ENCODE peak calls at places on chromosomes 16 and 17, in ten cellular contexts. One of them, this sample, is unnamed.

GRCh38 chr16:1035066-1035415 is 37.5 kb upstream of the SSTR5 start:
- DNase-seq in frontal cortex: peak
- DNase-seq in NCI-H1092 treated with DMSO at 0.1 percent for 48 hours: no peak
- DNase-seq in sciatic nerve: no peak
- DNase-seq in effector memory CD8-positive, alpha-beta T cell: no peak
- DNase-seq in non-pigmented ciliary epithelial cell: no peak
- DNase-seq in stimulated activated naive B cell treated with anti-CD40 and anti-IgM and Interleukin-4, amounts not matched to agents 10 μg/mL and 1 μg/mL and 100 μg/mL, for 72 hours: no peak
- DNase-seq in right cardiac atrium: no peak
- DNase-seq in ecto neural progenitor cell: no peak
- DNase-seq in T follicular helper cell: no peak
- DNase-seq in this sample: no peak

GRCh38 chr16:71722801-71723536 is 1.5 kb downstream of the PHLPP2 start:
- DNase-seq in stimulated activated naive B cell treated with anti-CD40 and anti-IgM and Interleukin-4, amounts not matched to agents 10 μg/mL and 1 μg/mL and 100 μg/mL, for 72 hours: peak
- DNase-seq in sciatic nerve: peak
- DNase-seq in right cardiac atrium: peak
- DNase-seq in ecto neural progenitor cell: peak
- DNase-seq in NCI-H1092 treated with DMSO at 0.1 percent for 48 hours: peak
- DNase-seq in frontal cortex: peak
- DNase-seq in T follicular helper cell: peak
- DNase-seq in effector memory CD8-positive, alpha-beta T cell: peak
- DNase-seq in non-pigmented ciliary epithelial cell: no peak
- DNase-seq in this sample: peak

GRCh38 chr16:49260956-49261530 is 20.6 kb downstream of the CBLN1 start:
- DNase-seq in ecto neural progenitor cell: no peak
- DNase-seq in NCI-H1092 treated with DMSO at 0.1 percent for 48 hours: no peak
- DNase-seq in non-pigmented ciliary epithelial cell: no peak
- DNase-seq in effector memory CD8-positive, alpha-beta T cell: no peak
- DNase-seq in T follicular helper cell: no peak
- DNase-seq in sciatic nerve: no peak
- DNase-seq in stimulated activated naive B cell treated with anti-CD40 and anti-IgM and Interleukin-4, amounts not matched to agents 10 μg/mL and 1 μg/mL and 100 μg/mL, for 72 hours: no peak
- DNase-seq in frontal cortex: no peak
- DNase-seq in right cardiac atrium: no peak
- DNase-seq in this sample: no peak

GRCh38 chr17:74466111-74466784 is at the start of gene CD300A:
- DNase-seq in right cardiac atrium: peak
- DNase-seq in ecto neural progenitor cell: no peak
- DNase-seq in effector memory CD8-positive, alpha-beta T cell: no peak
- DNase-seq in frontal cortex: no peak
- DNase-seq in T follicular helper cell: no peak
- DNase-seq in non-pigmented ciliary epithelial cell: no peak
- DNase-seq in NCI-H1092 treated with DMSO at 0.1 percent for 48 hours: no peak
- DNase-seq in sciatic nerve: peak
- DNase-seq in stimulated activated naive B cell treated with anti-CD40 and anti-IgM and Interleukin-4, amounts not matched to agents 10 μg/mL and 1 μg/mL and 100 μg/mL, for 72 hours: peak
- DNase-seq in this sample: no peak

GRCh38 chr17:78360371-78361226 is 722 bp upstream of the SOCS3 start:
- DNase-seq in sciatic nerve: peak
- DNase-seq in effector memory CD8-positive, alpha-beta T cell: peak
- DNase-seq in frontal cortex: peak
- DNase-seq in ecto neural progenitor cell: peak
- DNase-seq in NCI-H1092 treated with DMSO at 0.1 percent for 48 hours: peak
- DNase-seq in non-pigmented ciliary epithelial cell: no peak
- DNase-seq in stimulated activated naive B cell treated with anti-CD40 and anti-IgM and Interleukin-4, amounts not matched to agents 10 μg/mL and 1 μg/mL and 100 μg/mL, for 72 hours: peak
- DNase-seq in T follicular helper cell: peak
- DNase-seq in right cardiac atrium: peak
- DNase-seq in this sample: peak

GRCh38 chr17:57407287-57408063 is 151.2 kb downstream of the MSI2 start:
- DNase-seq in frontal cortex: no peak
- DNase-seq in ecto neural progenitor cell: peak
- DNase-seq in right cardiac atrium: no peak
- DNase-seq in non-pigmented ciliary epithelial cell: no peak
- DNase-seq in T follicular helper cell: no peak
- DNase-seq in NCI-H1092 treated with DMSO at 0.1 percent for 48 hours: peak
- DNase-seq in sciatic nerve: no peak
- DNase-seq in stimulated activated naive B cell treated with anti-CD40 and anti-IgM and Interleukin-4, amounts not matched to agents 10 μg/mL and 1 μg/mL and 100 μg/mL, for 72 hours: no peak
- DNase-seq in effector memory CD8-positive, alpha-beta T cell: no peak
- DNase-seq in this sample: no peak

GRCh38 chr17:18185391-18185790 is 1.8 kb downstream of the ALKBH5 start:
- DNase-seq in stimulated activated naive B cell treated with anti-CD40 and anti-IgM and Interleukin-4, amounts not matched to agents 10 μg/mL and 1 μg/mL and 100 μg/mL, for 72 hours: no peak
- DNase-seq in ecto neural progenitor cell: no peak
- DNase-seq in sciatic nerve: no peak
- DNase-seq in frontal cortex: no peak
- DNase-seq in right cardiac atrium: no peak
- DNase-seq in NCI-H1092 treated with DMSO at 0.1 percent for 48 hours: no peak
- DNase-seq in effector memory CD8-positive, alpha-beta T cell: no peak
- DNase-seq in T follicular helper cell: no peak
- DNase-seq in non-pigmented ciliary epithelial cell: no peak
- DNase-seq in this sample: no peak

GRCh38 chr16:53053967-53054669 is 673 bp upstream of the CHD9 start:
- DNase-seq in non-pigmented ciliary epithelial cell: no peak
- DNase-seq in stimulated activated naive B cell treated with anti-CD40 and anti-IgM and Interleukin-4, amounts not matched to agents 10 μg/mL and 1 μg/mL and 100 μg/mL, for 72 hours: no peak
- DNase-seq in effector memory CD8-positive, alpha-beta T cell: no peak
- DNase-seq in right cardiac atrium: peak
- DNase-seq in sciatic nerve: peak
- DNase-seq in ecto neural progenitor cell: no peak
- DNase-seq in NCI-H1092 treated with DMSO at 0.1 percent for 48 hours: peak
- DNase-seq in frontal cortex: no peak
- DNase-seq in T follicular helper cell: no peak
- DNase-seq in this sample: no peak

GRCh38 chr17:18139949-18140348 is 31.4 kb downstream of the MYO15A start:
- DNase-seq in non-pigmented ciliary epithelial cell: no peak
- DNase-seq in effector memory CD8-positive, alpha-beta T cell: no peak
- DNase-seq in stimulated activated naive B cell treated with anti-CD40 and anti-IgM and Interleukin-4, amounts not matched to agents 10 μg/mL and 1 μg/mL and 100 μg/mL, for 72 hours: no peak
- DNase-seq in T follicular helper cell: no peak
- DNase-seq in sciatic nerve: no peak
- DNase-seq in frontal cortex: no peak
- DNase-seq in ecto neural progenitor cell: no peak
- DNase-seq in right cardiac atrium: no peak
- DNase-seq in NCI-H1092 treated with DMSO at 0.1 percent for 48 hours: no peak
- DNase-seq in this sample: no peak

GRCh38 chr17:61250335-61250890 is 149.2 kb upstream of the TBX2 start:
- DNase-seq in ecto neural progenitor cell: no peak
- DNase-seq in effector memory CD8-positive, alpha-beta T cell: no peak
- DNase-seq in NCI-H1092 treated with DMSO at 0.1 percent for 48 hours: no peak
- DNase-seq in sciatic nerve: no peak
- DNase-seq in right cardiac atrium: no peak
- DNase-seq in stimulated activated naive B cell treated with anti-CD40 and anti-IgM and Interleukin-4, amounts not matched to agents 10 μg/mL and 1 μg/mL and 100 μg/mL, for 72 hours: no peak
- DNase-seq in T follicular helper cell: no peak
- DNase-seq in frontal cortex: no peak
- DNase-seq in non-pigmented ciliary epithelial cell: peak
- DNase-seq in this sample: no peak

GRCh38 chr17:83014297-83014696 is 65.1 kb upstream of the METRNL start:
- DNase-seq in non-pigmented ciliary epithelial cell: no peak
- DNase-seq in right cardiac atrium: no peak
- DNase-seq in T follicular helper cell: no peak
- DNase-seq in NCI-H1092 treated with DMSO at 0.1 percent for 48 hours: no peak
- DNase-seq in effector memory CD8-positive, alpha-beta T cell: no peak
- DNase-seq in ecto neural progenitor cell: no peak
- DNase-seq in stimulated activated naive B cell treated with anti-CD40 and anti-IgM and Interleukin-4, amounts not matched to agents 10 μg/mL and 1 μg/mL and 100 μg/mL, for 72 hours: no peak
- DNase-seq in sciatic nerve: no peak
- DNase-seq in frontal cortex: no peak
- DNase-seq in this sample: no peak

GRCh38 chr16:24635900-24636610 is 93.4 kb upstream of the TNRC6A start:
- DNase-seq in non-pigmented ciliary epithelial cell: peak
- DNase-seq in effector memory CD8-positive, alpha-beta T cell: no peak
- DNase-seq in stimulated activated naive B cell treated with anti-CD40 and anti-IgM and Interleukin-4, amounts not matched to agents 10 μg/mL and 1 μg/mL and 100 μg/mL, for 72 hours: no peak
- DNase-seq in NCI-H1092 treated with DMSO at 0.1 percent for 48 hours: peak
- DNase-seq in frontal cortex: peak
- DNase-seq in right cardiac atrium: peak
- DNase-seq in sciatic nerve: peak
- DNase-seq in ecto neural progenitor cell: no peak
- DNase-seq in T follicular helper cell: no peak
- DNase-seq in this sample: no peak

GRCh38 chr16:28873543-28874201 is 4.6 kb upstream of the ATP2A1 start:
- DNase-seq in ecto neural progenitor cell: peak
- DNase-seq in frontal cortex: no peak
- DNase-seq in T follicular helper cell: peak
- DNase-seq in stimulated activated naive B cell treated with anti-CD40 and anti-IgM and Interleukin-4, amounts not matched to agents 10 μg/mL and 1 μg/mL and 100 μg/mL, for 72 hours: peak
- DNase-seq in sciatic nerve: no peak
- DNase-seq in effector memory CD8-positive, alpha-beta T cell: peak
- DNase-seq in non-pigmented ciliary epithelial cell: no peak
- DNase-seq in NCI-H1092 treated with DMSO at 0.1 percent for 48 hours: no peak
- DNase-seq in right cardiac atrium: no peak
- DNase-seq in this sample: peak

GRCh38 chr16:27240948-27241531 is 27.5 kb downstream of the NSMCE1 start:
- DNase-seq in frontal cortex: no peak
- DNase-seq in sciatic nerve: no peak
- DNase-seq in effector memory CD8-positive, alpha-beta T cell: no peak
- DNase-seq in stimulated activated naive B cell treated with anti-CD40 and anti-IgM and Interleukin-4, amounts not matched to agents 10 μg/mL and 1 μg/mL and 100 μg/mL, for 72 hours: no peak
- DNase-seq in T follicular helper cell: no peak
- DNase-seq in right cardiac atrium: peak
- DNase-seq in NCI-H1092 treated with DMSO at 0.1 percent for 48 hours: no peak
- DNase-seq in non-pigmented ciliary epithelial cell: no peak
- DNase-seq in ecto neural progenitor cell: no peak
- DNase-seq in this sample: no peak

GRCh38 chr17:82235775-82236141 is 6.9 kb downstream of the SLC16A3 start:
- DNase-seq in NCI-H1092 treated with DMSO at 0.1 percent for 48 hours: no peak
- DNase-seq in frontal cortex: no peak
- DNase-seq in stimulated activated naive B cell treated with anti-CD40 and anti-IgM and Interleukin-4, amounts not matched to agents 10 μg/mL and 1 μg/mL and 100 μg/mL, for 72 hours: no peak
- DNase-seq in sciatic nerve: no peak
- DNase-seq in right cardiac atrium: peak
- DNase-seq in T follicular helper cell: no peak
- DNase-seq in non-pigmented ciliary epithelial cell: no peak
- DNase-seq in effector memory CD8-positive, alpha-beta T cell: no peak
- DNase-seq in ecto neural progenitor cell: no peak
- DNase-seq in this sample: no peak

GRCh38 chr16:58040496-58040846 is 14.9 kb downstream of the MMP15 start:
- DNase-seq in sciatic nerve: no peak
- DNase-seq in effector memory CD8-positive, alpha-beta T cell: no peak
- DNase-seq in right cardiac atrium: no peak
- DNase-seq in frontal cortex: no peak
- DNase-seq in ecto neural progenitor cell: no peak
- DNase-seq in NCI-H1092 treated with DMSO at 0.1 percent for 48 hours: no peak
- DNase-seq in T follicular helper cell: no peak
- DNase-seq in non-pigmented ciliary epithelial cell: no peak
- DNase-seq in stimulated activated naive B cell treated with anti-CD40 and anti-IgM and Interleukin-4, amounts not matched to agents 10 μg/mL and 1 μg/mL and 100 μg/mL, for 72 hours: no peak
- DNase-seq in this sample: no peak

GRCh38 chr17:57956311-57957119 is 1.3 kb upstream of the CUEDC1 start:
- DNase-seq in right cardiac atrium: no peak
- DNase-seq in ecto neural progenitor cell: peak
- DNase-seq in sciatic nerve: peak
- DNase-seq in stimulated activated naive B cell treated with anti-CD40 and anti-IgM and Interleukin-4, amounts not matched to agents 10 μg/mL and 1 μg/mL and 100 μg/mL, for 72 hours: no peak
- DNase-seq in frontal cortex: no peak
- DNase-seq in NCI-H1092 treated with DMSO at 0.1 percent for 48 hours: no peak
- DNase-seq in effector memory CD8-positive, alpha-beta T cell: peak
- DNase-seq in non-pigmented ciliary epithelial cell: no peak
- DNase-seq in T follicular helper cell: peak
- DNase-seq in this sample: peak

GRCh38 chr17:2705263-2705662 is 6.3 kb downstream of the CLUH start:
- DNase-seq in NCI-H1092 treated with DMSO at 0.1 percent for 48 hours: no peak
- DNase-seq in sciatic nerve: no peak
- DNase-seq in ecto neural progenitor cell: no peak
- DNase-seq in stimulated activated naive B cell treated with anti-CD40 and anti-IgM and Interleukin-4, amounts not matched to agents 10 μg/mL and 1 μg/mL and 100 μg/mL, for 72 hours: no peak
- DNase-seq in non-pigmented ciliary epithelial cell: peak
- DNase-seq in effector memory CD8-positive, alpha-beta T cell: no peak
- DNase-seq in frontal cortex: peak
- DNase-seq in T follicular helper cell: no peak
- DNase-seq in right cardiac atrium: no peak
- DNase-seq in this sample: no peak

This sample was measured in central memory CD4-positive, alpha-beta T cell.